ENCODE peak calls at places on chromosomes 6 and 20, in seven cellular contexts. One of them, this sample, is unnamed.

GRCh38 chr20:9031951-9032350 is 36.9 kb upstream of the PLCB4 start:
- DNase-seq in activated naive CD4-positive, alpha-beta T cell treated with anti-CD3 and anti-CD28 coated beads for 36 hours: no peak
- DNase-seq in stimulated activated CD4-positive, alpha-beta T cell treated with anti-CD3 and anti-CD28 coated beads, Interleukin-4, amount 100 ng/mL, for 24 hours: no peak
- DNase-seq in posterior cingulate gyrus: no peak
- DNase-seq in Calu3: no peak
- DNase-seq in NCI-H510A treated with DMSO at 0.1 percent for 48 hours: no peak
- DNase-seq in psoas muscle: no peak
- DNase-seq in this sample: no peak

GRCh38 chr6:14656676-14657075 is 539.1 kb downstream of the CD83 start:
- DNase-seq in activated naive CD4-positive, alpha-beta T cell treated with anti-CD3 and anti-CD28 coated beads for 36 hours: no peak
- DNase-seq in stimulated activated CD4-positive, alpha-beta T cell treated with anti-CD3 and anti-CD28 coated beads, Interleukin-4, amount 100 ng/mL, for 24 hours: no peak
- DNase-seq in posterior cingulate gyrus: no peak
- DNase-seq in Calu3: no peak
- DNase-seq in NCI-H510A treated with DMSO at 0.1 percent for 48 hours: no peak
- DNase-seq in psoas muscle: no peak
- DNase-seq in this sample: no peak

GRCh38 chr6:116238083-116238482 is 15.8 kb downstream of the TSPYL4 start:
- DNase-seq in activated naive CD4-positive, alpha-beta T cell treated with anti-CD3 and anti-CD28 coated beads for 36 hours: no peak
- DNase-seq in stimulated activated CD4-positive, alpha-beta T cell treated with anti-CD3 and anti-CD28 coated beads, Interleukin-4, amount 100 ng/mL, for 24 hours: no peak
- DNase-seq in posterior cingulate gyrus: no peak
- DNase-seq in Calu3: no peak
- DNase-seq in NCI-H510A treated with DMSO at 0.1 percent for 48 hours: no peak
- DNase-seq in psoas muscle: no peak
- DNase-seq in this sample: no peak

GRCh38 chr6:127162808-127163207 is 44.3 kb downstream of the RSPO3 start:
- DNase-seq in activated naive CD4-positive, alpha-beta T cell treated with anti-CD3 and anti-CD28 coated beads for 36 hours: no peak
- DNase-seq in stimulated activated CD4-positive, alpha-beta T cell treated with anti-CD3 and anti-CD28 coated beads, Interleukin-4, amount 100 ng/mL, for 24 hours: no peak
- DNase-seq in posterior cingulate gyrus: no peak
- DNase-seq in Calu3: no peak
- DNase-seq in NCI-H510A treated with DMSO at 0.1 percent for 48 hours: no peak
- DNase-seq in psoas muscle: no peak
- DNase-seq in this sample: no peak

GRCh38 chr20:33846291-33846916 is 35.3 kb downstream of the CHMP4B start:
- DNase-seq in activated naive CD4-positive, alpha-beta T cell treated with anti-CD3 and anti-CD28 coated beads for 36 hours: no peak
- DNase-seq in stimulated activated CD4-positive, alpha-beta T cell treated with anti-CD3 and anti-CD28 coated beads, Interleukin-4, amount 100 ng/mL, for 24 hours: no peak
- DNase-seq in posterior cingulate gyrus: no peak
- DNase-seq in Calu3: no peak
- DNase-seq in NCI-H510A treated with DMSO at 0.1 percent for 48 hours: no peak
- DNase-seq in psoas muscle: no peak
- DNase-seq in this sample: no peak

GRCh38 chr6:14047151-14047740 is 70.3 kb upstream of the CD83 start:
- DNase-seq in activated naive CD4-positive, alpha-beta T cell treated with anti-CD3 and anti-CD28 coated beads for 36 hours: no peak
- DNase-seq in stimulated activated CD4-positive, alpha-beta T cell treated with anti-CD3 and anti-CD28 coated beads, Interleukin-4, amount 100 ng/mL, for 24 hours: no peak
- DNase-seq in posterior cingulate gyrus: no peak
- DNase-seq in Calu3: no peak
- DNase-seq in NCI-H510A treated with DMSO at 0.1 percent for 48 hours: no peak
- DNase-seq in psoas muscle: no peak
- DNase-seq in this sample: no peak

GRCh38 chr6:6659600-6660327 is 71.2 kb downstream of the LY86 start:
- DNase-seq in activated naive CD4-positive, alpha-beta T cell treated with anti-CD3 and anti-CD28 coated beads for 36 hours: peak
- DNase-seq in stimulated activated CD4-positive, alpha-beta T cell treated with anti-CD3 and anti-CD28 coated beads, Interleukin-4, amount 100 ng/mL, for 24 hours: no peak
- DNase-seq in posterior cingulate gyrus: no peak
- DNase-seq in Calu3: no peak
- DNase-seq in NCI-H510A treated with DMSO at 0.1 percent for 48 hours: no peak
- DNase-seq in psoas muscle: no peak
- DNase-seq in this sample: no peak

GRCh38 chr6:32666420-32667300 is at the start of gene HLA-DQB1:
- DNase-seq in activated naive CD4-positive, alpha-beta T cell treated with anti-CD3 and anti-CD28 coated beads for 36 hours: peak
- DNase-seq in stimulated activated CD4-positive, alpha-beta T cell treated with anti-CD3 and anti-CD28 coated beads, Interleukin-4, amount 100 ng/mL, for 24 hours: peak
- DNase-seq in posterior cingulate gyrus: no peak
- DNase-seq in Calu3: peak
- DNase-seq in NCI-H510A treated with DMSO at 0.1 percent for 48 hours: no peak
- DNase-seq in psoas muscle: no peak
- DNase-seq in this sample: peak

GRCh38 chr20:19074828-19075516 is 137.5 kb upstream of the SLC24A3 start:
- DNase-seq in activated naive CD4-positive, alpha-beta T cell treated with anti-CD3 and anti-CD28 coated beads for 36 hours: peak
- DNase-seq in stimulated activated CD4-positive, alpha-beta T cell treated with anti-CD3 and anti-CD28 coated beads, Interleukin-4, amount 100 ng/mL, for 24 hours: no peak
- DNase-seq in posterior cingulate gyrus: no peak
- DNase-seq in Calu3: peak
- DNase-seq in NCI-H510A treated with DMSO at 0.1 percent for 48 hours: peak
- DNase-seq in psoas muscle: no peak
- DNase-seq in this sample: peak

GRCh38 chr20:40811660-40812414 is 122.8 kb upstream of the MAFB start:
- DNase-seq in activated naive CD4-positive, alpha-beta T cell treated with anti-CD3 and anti-CD28 coated beads for 36 hours: no peak
- DNase-seq in stimulated activated CD4-positive, alpha-beta T cell treated with anti-CD3 and anti-CD28 coated beads, Interleukin-4, amount 100 ng/mL, for 24 hours: no peak
- DNase-seq in posterior cingulate gyrus: no peak
- DNase-seq in Calu3: no peak
- DNase-seq in NCI-H510A treated with DMSO at 0.1 percent for 48 hours: no peak
- DNase-seq in psoas muscle: no peak
- DNase-seq in this sample: peak

This sample was measured in islet precursor cell.